ENCODE peak calls at places on chromosomes 6 and 20, in four cellular contexts. One of them, this sample, is unnamed.

GRCh38 chr6:44664716-44665115 is 277.2 kb downstream of the CDC5L start:
- DNase-seq in GM12878: no peak
- DNase-seq in K562: no peak
- DNase-seq in HepG2: no peak
- DNase-seq in this sample: no peak

GRCh38 chr20:25623225-25623735 is 534 bp downstream of the NANP start:
- DNase-seq in HepG2: peak; percentile 64
- DNase-seq in GM12878: peak; percentile 5
- DNase-seq in K562: peak; percentile 33
- DNase-seq in this sample: peak; percentile 24

GRCh38 chr6:74480561-74480960 is 725.3 kb downstream of the COL12A1 start:
- DNase-seq in K562: no peak
- DNase-seq in HepG2: no peak
- DNase-seq in GM12878: no peak
- DNase-seq in this sample: no peak

GRCh38 chr20:42775037-42775436 is 414.7 kb downstream of the PTPRT start:
- DNase-seq in GM12878: no peak
- DNase-seq in K562: no peak
- DNase-seq in HepG2: no peak
- DNase-seq in this sample: no peak

GRCh38 chr6:154891901-154892300 is 103.2 kb upstream of the TIAM2 start:
- DNase-seq in K562: no peak
- DNase-seq in HepG2: peak; percentile 81
- DNase-seq in GM12878: no peak
- DNase-seq in this sample: no peak

GRCh38 chr20:58702859-58703648 is 10.5 kb downstream of the NPEPL1 start:
- DNase-seq in HepG2: no peak
- DNase-seq in K562: no peak
- DNase-seq in GM12878: no peak
- DNase-seq in this sample: peak; percentile 13

GRCh38 chr6:137705166-137706064 is 161.6 kb upstream of the TNFAIP3 start:
- DNase-seq in HepG2: peak; percentile 71
- DNase-seq in GM12878: no peak
- DNase-seq in K562: peak; percentile 77
- DNase-seq in this sample: peak; percentile 72

GRCh38 chr6:105757512-105758200 is 328.5 kb upstream of the PRDM1 start:
- DNase-seq in HepG2: peak; percentile 13
- DNase-seq in K562: no peak
- DNase-seq in GM12878: peak; percentile 76
- DNase-seq in this sample: no peak

GRCh38 chr6:31737315-31738047 is 1.2 kb upstream of the CLIC1 start:
- DNase-seq in K562: peak; percentile 73
- DNase-seq in GM12878: no peak
- DNase-seq in HepG2: peak; percentile 99
- DNase-seq in this sample: no peak

GRCh38 chr6:12163149-12163548 is 127.0 kb upstream of the EDN1 start:
- DNase-seq in K562: no peak
- DNase-seq in GM12878: no peak
- DNase-seq in HepG2: no peak
- DNase-seq in this sample: no peak

GRCh38 chr6:4133941-4134838 is 1.2 kb downstream of the ECI2 start:
- DNase-seq in HepG2: peak; percentile 57
- DNase-seq in K562: peak; percentile 52
- DNase-seq in GM12878: no peak
- DNase-seq in this sample: peak; percentile 42

GRCh38 chr6:40413231-40413755 is 173.9 kb downstream of the LRFN2 start:
- DNase-seq in K562: no peak
- DNase-seq in HepG2: no peak
- DNase-seq in GM12878: no peak
- DNase-seq in this sample: no peak

GRCh38 chr6:156848533-156848932 is 71.4 kb downstream of the ARID1B start:
- DNase-seq in HepG2: no peak
- DNase-seq in GM12878: no peak
- DNase-seq in K562: peak; percentile 59
- DNase-seq in this sample: no peak

GRCh38 chr20:50837532-50838321 is 42.9 kb downstream of the BCAS4 start:
- DNase-seq in K562: peak; percentile 68
- DNase-seq in HepG2: no peak
- DNase-seq in GM12878: no peak
- DNase-seq in this sample: no peak

GRCh38 chr20:4018015-4018748 is 2.8 kb upstream of the RNF24 start:
- DNase-seq in GM12878: no peak
- DNase-seq in HepG2: no peak
- DNase-seq in K562: no peak
- DNase-seq in this sample: no peak

GRCh38 chr6:154508573-154509375 is 1.7 kb downstream of the CNKSR3 start:
- DNase-seq in HepG2: peak; percentile 92
- DNase-seq in K562: peak; percentile 54
- DNase-seq in GM12878: no peak
- DNase-seq in this sample: no peak

GRCh38 chr6:11918021-11918738 is 93.9 kb upstream of the HIVEP1 start:
- DNase-seq in GM12878: no peak
- DNase-seq in HepG2: no peak
- DNase-seq in K562: peak; percentile 75
- DNase-seq in this sample: no peak

GRCh38 chr6:40350193-40350941 is 236.8 kb downstream of the LRFN2 start:
- DNase-seq in GM12878: no peak
- DNase-seq in K562: no peak
- DNase-seq in HepG2: no peak
- DNase-seq in this sample: no peak

GRCh38 chr20:2871111-2871465 is 2.2 kb upstream of the PTPRA start:
- DNase-seq in HepG2: no peak
- DNase-seq in K562: peak; percentile 26
- DNase-seq in GM12878: no peak
- DNase-seq in this sample: no peak

GRCh38 chr20:52303281-52303950 is 111.8 kb upstream of the ZFP64 start:
- DNase-seq in GM12878: no peak
- DNase-seq in K562: no peak
- DNase-seq in HepG2: no peak
- DNase-seq in this sample: no peak

DNA sequence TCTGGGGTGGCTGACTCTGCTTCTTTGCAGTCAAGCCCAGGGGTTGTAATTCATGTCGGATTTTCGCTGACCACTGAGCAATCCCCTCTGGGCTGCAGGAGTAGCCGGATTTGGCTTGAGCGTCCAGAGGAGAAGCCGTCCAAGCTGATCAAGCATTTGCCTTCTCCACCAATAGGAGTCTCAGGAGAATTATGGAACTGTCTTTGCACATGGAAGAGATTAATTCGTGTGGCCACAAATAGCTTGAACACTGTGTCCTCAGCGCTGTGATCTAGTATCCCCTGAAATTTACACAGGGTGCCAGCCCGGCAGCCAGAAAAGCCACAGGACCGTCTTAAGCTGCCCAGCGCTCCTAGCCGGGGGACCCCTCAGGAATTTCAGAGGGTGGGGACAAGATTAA is 37.1 kb downstream of the EYA2 start:
- DNase-seq in GM12878: no peak
- DNase-seq in K562: no peak
- DNase-seq in HepG2: no peak
- DNase-seq in this sample: no peak
- TF ChIP-seq ETV6 in GM12878: no peak
- TF ChIP-seq ETV6 in K562: no peak
- TF ChIP-seq ETV6 in HepG2: no peak
- TF ChIP-seq ETV6 in this sample: no peak

GRCh38 chr20:12699374-12700228 is 309.2 kb upstream of the SPTLC3 start:
- DNase-seq in GM12878: no peak
- DNase-seq in HepG2: no peak
- DNase-seq in K562: no peak
- DNase-seq in this sample: no peak
- TF ChIP-seq ETV6 in GM12878: no peak
- TF ChIP-seq ETV6 in HepG2: no peak
- TF ChIP-seq ETV6 in K562: no peak
- TF ChIP-seq ETV6 in this sample: no peak

GRCh38 chr6:50722829-50723562 is 9.7 kb downstream of the TFAP2D start:
- DNase-seq in GM12878: no peak
- DNase-seq in HepG2: no peak
- DNase-seq in K562: no peak
- DNase-seq in this sample: no peak
- TF ChIP-seq ETV6 in GM12878: no peak
- TF ChIP-seq ETV6 in HepG2: no peak
- TF ChIP-seq ETV6 in K562: no peak
- TF ChIP-seq ETV6 in this sample: no peak

GRCh38 chr20:62356143-62356947 is 10.8 kb downstream of the LAMA5 start:
- DNase-seq in HepG2: no peak
- DNase-seq in K562: no peak
- DNase-seq in GM12878: no peak
- DNase-seq in this sample: no peak

GRCh38 chr20:62354031-62354808 is 12.9 kb downstream of the LAMA5 start:
- DNase-seq in HepG2: no peak
- DNase-seq in GM12878: no peak
- DNase-seq in K562: no peak
- DNase-seq in this sample: no peak

GRCh38 chr20:62354811-62355341 is 12.2 kb downstream of the LAMA5 start:
- DNase-seq in GM12878: no peak
- DNase-seq in HepG2: no peak
- DNase-seq in K562: no peak
- DNase-seq in this sample: no peak

GRCh38 chr20:62356948-62357667 is 10.0 kb downstream of the LAMA5 start:
- DNase-seq in GM12878: no peak
- DNase-seq in HepG2: no peak
- DNase-seq in K562: peak; percentile 90
- DNase-seq in this sample: no peak

DNA sequence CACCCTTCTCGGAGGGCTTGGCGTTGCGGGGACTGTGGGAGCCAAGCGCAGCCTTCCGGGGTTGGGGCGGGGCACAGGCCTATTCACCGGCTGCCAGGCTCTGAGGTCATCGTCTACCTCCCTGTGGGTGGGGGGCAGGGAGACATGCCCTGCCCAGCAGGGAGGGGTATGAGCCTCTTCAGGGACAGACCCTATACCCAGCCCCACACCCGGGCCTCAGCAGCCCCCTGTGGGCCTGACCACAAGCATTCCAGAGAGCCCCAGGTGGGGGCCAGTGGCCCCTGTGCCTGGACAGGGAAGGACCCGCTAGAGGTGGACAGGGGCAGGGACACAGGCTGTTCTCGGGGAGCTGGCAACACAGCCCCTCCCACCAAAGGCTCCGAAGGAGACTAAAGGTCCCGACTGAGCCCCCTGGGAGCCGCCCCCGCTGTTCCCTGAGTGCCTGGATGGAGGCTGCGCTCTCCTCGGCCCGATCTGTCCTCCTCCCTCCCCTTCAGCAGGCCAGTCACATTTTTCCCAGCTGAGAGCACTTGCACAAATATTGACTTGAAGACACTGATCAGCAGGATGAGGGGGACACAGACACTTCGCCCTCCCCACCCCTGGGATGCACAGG is 11.5 kb downstream of the LAMA5 start:
- DNase-seq in HepG2: peak; percentile 65
- DNase-seq in K562: no peak
- DNase-seq in GM12878: no peak
- DNase-seq in this sample: no peak
- TF ChIP-seq ETV6 in HepG2: no peak
- TF ChIP-seq ETV6 in K562: no peak
- TF ChIP-seq ETV6 in GM12878: no peak
- TF ChIP-seq ETV6 in this sample: no peak

GRCh38 chr20:56574531-56575142 is 41.6 kb downstream of the FAM209B start:
- DNase-seq in K562: no peak
- DNase-seq in GM12878: no peak
- DNase-seq in HepG2: no peak
- DNase-seq in this sample: no peak
- TF ChIP-seq ETV6 in K562: no peak
- TF ChIP-seq ETV6 in GM12878: no peak
- TF ChIP-seq ETV6 in HepG2: no peak
- TF ChIP-seq ETV6 in this sample: no peak